ENCODE peak calls at places on chromosome 21, in six cellular contexts. T is mesendoderm, U is IMR-90, C is H9, W is mesenchymal stem cell, F is H1. H is an unnamed sample.
A peak's percentile ranks its signal among the peaks of the same experiment; 100 is the strongest.

GRCh38 chr21:17441370-17441769 is 71.5 kb upstream of the CXADR start:
- DNase-seq in W (no peak), F (no peak), U (peak; percentile 42), C (no peak), T (no peak), H (no peak)

GRCh38 chr21:34205811-34206635 is 132.6 kb downstream of the MRPS6 start:
- DNase-seq in C (no peak), F (no peak), T (no peak), W (no peak), U (no peak), H (no peak)

GRCh38 chr21:27570306-27570868 is 603.5 kb upstream of the ADAMTS5 start:
- DNase-seq in F (no peak), U (peak; percentile 94), C (no peak), T (no peak), W (peak; percentile 61), H (no peak)

GRCh38 chr21:36105327-36105842 is 29.5 kb upstream of the CBR3 start:
- DNase-seq in W (no peak), U (no peak), F (no peak), C (no peak), T (peak; percentile 38), H (no peak)

GRCh38 chr21:37565530-37566223 is 199.1 kb downstream of the DYRK1A start:
- DNase-seq in W (peak; percentile 42), C (no peak), U (peak; percentile 37), F (no peak), T (no peak), H (no peak)

GRCh38 chr21:38181101-38181500 is 75.7 kb upstream of the KCNJ15 start:
- DNase-seq in U (no peak), W (no peak), C (no peak), F (no peak), T (no peak), H (no peak)

GRCh38 chr21:39483917-39484316 is 32.1 kb downstream of the SH3BGR start:
- DNase-seq in W (peak; percentile 42), C (no peak), U (peak; percentile 52), F (no peak), T (no peak), H (no peak)

GRCh38 chr21:38933731-38934130 is 128.0 kb downstream of the ETS2 start:
- DNase-seq in C (no peak), W (no peak), T (no peak), U (no peak), F (no peak), H (no peak)

GRCh38 chr21:46665566-46665965 is 30.1 kb downstream of the PRMT2 start:
- DNase-seq in U (no peak), T (no peak), F (no peak), C (no peak), W (no peak), H (no peak)

GRCh38 chr21:29077651-29078090 is 4.2 kb upstream of the CCT8 start:
- DNase-seq in U (peak; percentile 48), W (no peak), C (no peak), F (no peak), T (no peak), H (no peak)

GRCh38 chr21:42193131-42193671 is 25.7 kb upstream of the ABCG1 start:
- DNase-seq in W (no peak), T (no peak), U (no peak), F (no peak), C (no peak), H (no peak)

GRCh38 chr21:42733037-42733632 is 79.7 kb downstream of the PDE9A start:
- DNase-seq in F (no peak), T (no peak), C (no peak), U (no peak), W (no peak), H (no peak)

GRCh38 chr21:42213082-42213774 is 5.7 kb upstream of the ABCG1 start:
- DNase-seq in U (no peak), W (no peak), C (no peak), T (no peak), F (no peak), H (no peak)

GRCh38 chr21:46130721-46131720 is 24.4 kb downstream of the FTCD start:
- DNase-seq in F (no peak), C (no peak), T (no peak), W (peak; percentile 25), U (no peak), H (no peak)

GRCh38 chr21:27802816-27803475 is 836.1 kb upstream of the ADAMTS5 start:
- DNase-seq in U (peak; percentile 31), F (peak; percentile 17), C (peak; percentile 57), T (peak; percentile 71), W (no peak), H (peak; percentile 18)

GRCh38 chr21:37561506-37561905 is 194.9 kb downstream of the DYRK1A start:
- DNase-seq in F (no peak), W (no peak), T (no peak), C (no peak), U (no peak), H (no peak)

GRCh38 chr21:27513016-27513415 is 546.1 kb upstream of the ADAMTS5 start:
- DNase-seq in T (no peak), C (no peak), F (no peak), U (no peak), W (no peak), H (no peak)

GRCh38 chr21:41029573-41029972 is 138.4 kb upstream of the BACE2 start:
- DNase-seq in U (no peak), F (no peak), C (no peak), T (no peak), W (no peak), H (no peak)

GRCh38 chr21:29053011-29053553 is 20.4 kb downstream of the CCT8 start:
- DNase-seq in C (no peak), W (no peak), F (no peak), T (no peak), U (no peak), H (no peak)

GRCh38 chr21:38438476-38438893 is 59.8 kb downstream of the ERG start:
- DNase-seq in T (peak; percentile 37), F (no peak), C (no peak), U (peak; percentile 71), W (peak; percentile 63), H (no peak)

GRCh38 chr21:33964706-33965325 is 49.2 kb upstream of the ATP5PO start:
- DNase-seq in W (peak; percentile 63), C (no peak), U (peak; percentile 60), F (no peak), T (no peak), H (no peak)

GRCh38 chr21:36964832-36965719 is 1.4 kb downstream of the HLCS start:
- DNase-seq in W (no peak), F (no peak), U (no peak), C (no peak), T (peak; percentile 55), H (no peak)

GRCh38 chr21:26709090-26709489 is 136.0 kb upstream of the CYYR1 start:
- DNase-seq in U (peak; percentile 6), F (no peak), C (no peak), T (no peak), W (no peak), H (no peak)

GRCh38 chr21:26845066-26845749 is at the start of gene ADAMTS1:
- DNase-seq in W (peak; percentile 95), F (peak; percentile 68), T (peak; percentile 97), U (peak; percentile 92), C (peak; percentile 91), H (peak; percentile 88)

GRCh38 chr21:28256420-28256831 is 736.3 kb downstream of the LTN1 start:
- DNase-seq in C (no peak), U (peak; percentile 42), F (no peak), T (no peak), W (peak; percentile 50), H (no peak)

GRCh38 chr21:27838585-27838984 is 871.7 kb upstream of the ADAMTS5 start:
- DNase-seq in C (no peak), F (no peak), U (no peak), T (no peak), W (no peak), H (no peak)

DNA sequence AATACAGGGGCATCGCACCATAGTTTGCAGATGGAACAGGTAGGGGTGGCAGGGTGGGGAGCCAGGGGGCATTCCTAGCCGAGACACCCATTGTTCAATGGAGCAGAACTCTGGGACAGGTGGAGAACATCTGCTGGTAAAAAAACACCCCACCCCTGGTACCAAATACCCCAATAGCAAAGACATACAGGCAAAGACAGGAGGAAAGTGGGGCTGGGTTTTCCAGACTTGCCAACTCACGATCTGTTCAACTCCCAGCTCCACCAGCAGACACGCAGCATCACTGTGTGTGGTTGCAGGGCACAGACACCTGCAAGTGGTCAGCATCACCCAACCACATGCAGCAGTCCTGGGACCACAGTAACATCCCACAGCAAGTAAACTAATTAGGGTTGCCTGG is 328 bp upstream of the KRTAP10-8 start:
- DNase-seq in F (no peak), C (no peak), W (no peak), U (no peak), T (no peak), H (no peak)
- H2BK15ac ChIP-seq in F (no peak overlapping the region), C (no peak overlapping the region), W (no peak overlapping the region), U (no peak overlapping the region), T (no peak overlapping the region), H (no peak overlapping the region)

GRCh38 chr21:43825610-43825935 is 36.2 kb downstream of the RRP1 start:
- DNase-seq in W (no peak), F (no peak), T (no peak), C (no peak), U (no peak), H (no peak)
- H2BK15ac ChIP-seq in W (no peak overlapping the region), F (no peak overlapping the region), T (no peak overlapping the region), C (no peak overlapping the region), U (no peak overlapping the region), H (no peak overlapping the region)

GRCh38 chr21:23887709-23888303 is 1719.5 kb downstream of the MRPL39 start:
- DNase-seq in W (no peak), F (no peak), T (no peak), U (no peak), C (no peak), H (no peak)
- H2BK15ac ChIP-seq in W (no peak overlapping the region), F (no peak overlapping the region), T (no peak overlapping the region), U (no peak overlapping the region), C (no peak overlapping the region), H (no peak overlapping the region)

GRCh38 chr21:32184059-32184458 is 94.8 kb downstream of the MIS18A start:
- DNase-seq in C (no peak), U (no peak), T (peak; percentile 79), W (no peak), F (no peak), H (no peak)
- H2BK15ac ChIP-seq in C (no peak overlapping the region), U (no peak overlapping the region), T (no peak overlapping the region), W (no peak overlapping the region), F (no peak overlapping the region), H (no peak overlapping the region)

GRCh38 chr21:32828908-32829307 is 57.4 kb upstream of the PAXBP1 start:
- DNase-seq in C (no peak), U (no peak), T (no peak), W (no peak), F (no peak), H (no peak)

GRCh38 chr21:32829504-32829903 is 57.9 kb upstream of the PAXBP1 start:
- DNase-seq in W (no peak), F (no peak), U (no peak), T (no peak), C (no peak), H (no peak)

GRCh38 chr21:32824950-32825349 is 53.4 kb upstream of the PAXBP1 start:
- DNase-seq in T (no peak), C (no peak), F (no peak), W (no peak), U (no peak), H (no peak)

GRCh38 chr21:32826317-32827167 is 55.0 kb upstream of the PAXBP1 start:
- DNase-seq in T (peak; percentile 73), U (peak; percentile 63), F (no peak), W (peak; percentile 51), C (peak; percentile 57), H (no peak)
- H2BK15ac ChIP-seq in T (no peak overlapping the region), U (no peak overlapping the region), F (no peak overlapping the region), W (no peak overlapping the region), C (no peak overlapping the region), H (no peak overlapping the region)